ENCODE peak calls at places on chromosomes 13 and 19, in four cellular contexts. O is HFFc6, K is GM03348, N is body of pancreas. C is an unnamed sample.

GRCh38 chr13:91740811-91741210 is 342.4 kb downstream of the GPC5 start:
- DNase-seq in K (no peak), O (no peak), N (no peak), C (no peak)

GRCh38 chr13:96772426-96772825 is 221.8 kb downstream of the OXGR1 start:
- DNase-seq in K (no peak), N (no peak), O (no peak), C (no peak)

GRCh38 chr13:54449922-54450321 is 1421.3 kb downstream of the OLFM4 start:
- DNase-seq in K (no peak), O (no peak), N (no peak), C (no peak)

GRCh38 chr13:76004411-76004810 is 368.3 kb downstream of the LMO7 start:
- DNase-seq in O (no peak), K (no peak), N (no peak), C (no peak)

GRCh38 chr13:48126944-48127814 is 32.3 kb upstream of the MED4 start:
- DNase-seq in O (peak; percentile 58), N (peak; percentile 36), K (peak; percentile 81), C (peak; percentile 79)

GRCh38 chr19:48506138-48506733 is 5.4 kb downstream of the LMTK3 start:
- DNase-seq in N (no peak), K (peak; percentile 73), O (peak; percentile 45), C (peak; percentile 70)

GRCh38 chr13:63308585-63308984 is 1892.9 kb upstream of the PCDH20 start:
- DNase-seq in K (no peak), N (no peak), O (no peak), C (no peak)

GRCh38 chr13:80955487-80955886 is 614.6 kb upstream of the SPRY2 start:
- DNase-seq in O (no peak), N (no peak), K (no peak), C (no peak)

GRCh38 chr19:7522072-7522922 is at the start of gene MCOLN1:
- DNase-seq in K (peak; percentile 100), N (peak; percentile 100), O (peak; percentile 95), C (peak; percentile 98)

GRCh38 chr13:51826606-51827005 is 18.4 kb downstream of the TMEM272 start:
- DNase-seq in N (no peak), O (no peak), K (no peak), C (no peak)

GRCh38 chr13:22162889-22163288 is 492.0 kb downstream of the FGF9 start:
- DNase-seq in N (no peak), O (no peak), K (no peak), C (no peak)